ENCODE peak calls at places on chromosomes 6 and 20, in seven cellular contexts. One of them, this sample, is unnamed.
A peak's percentile ranks its signal among the peaks of the same experiment; 100 is the strongest.

GRCh38 chr20:52439385-52439784 is 247.8 kb upstream of the ZFP64 start:
- DNase-seq in mammary epithelial cell: no peak
- DNase-seq in IMR-90: no peak
- DNase-seq in neural progenitor cell: no peak
- DNase-seq in HCT116: no peak
- DNase-seq in DND-41: no peak
- DNase-seq in K562: no peak
- DNase-seq in this sample: no peak

GRCh38 chr6:137259349-137259748 is 40.2 kb upstream of the IFNGR1 start:
- DNase-seq in HCT116: no peak
- DNase-seq in K562: no peak
- DNase-seq in mammary epithelial cell: peak; percentile 58
- DNase-seq in IMR-90: peak; percentile 3
- DNase-seq in DND-41: no peak
- DNase-seq in neural progenitor cell: no peak
- DNase-seq in this sample: no peak

GRCh38 chr20:33732166-33732970 is 572 bp downstream of the ZNF341 start:
- DNase-seq in mammary epithelial cell: peak; percentile 64
- DNase-seq in IMR-90: no peak
- DNase-seq in K562: peak; percentile 92
- DNase-seq in DND-41: peak; percentile 91
- DNase-seq in neural progenitor cell: no peak
- DNase-seq in HCT116: peak; percentile 57
- DNase-seq in this sample: peak; percentile 88

GRCh38 chr20:25507385-25508082 is 77.8 kb downstream of the NINL start:
- DNase-seq in HCT116: no peak
- DNase-seq in neural progenitor cell: no peak
- DNase-seq in K562: no peak
- DNase-seq in mammary epithelial cell: no peak
- DNase-seq in DND-41: no peak
- DNase-seq in IMR-90: no peak
- DNase-seq in this sample: no peak

GRCh38 chr6:35356391-35356790 is 14.0 kb downstream of the PPARD start:
- DNase-seq in neural progenitor cell: no peak
- DNase-seq in DND-41: no peak
- DNase-seq in K562: no peak
- DNase-seq in HCT116: no peak
- DNase-seq in IMR-90: no peak
- DNase-seq in mammary epithelial cell: no peak
- DNase-seq in this sample: no peak

GRCh38 chr6:19180348-19181073 is 656.7 kb upstream of the ID4 start:
- DNase-seq in IMR-90: no peak
- DNase-seq in HCT116: no peak
- DNase-seq in DND-41: no peak
- DNase-seq in mammary epithelial cell: no peak
- DNase-seq in K562: no peak
- DNase-seq in neural progenitor cell: no peak
- DNase-seq in this sample: peak; percentile 54

GRCh38 chr6:170152111-170152926 is 138.6 kb downstream of the DLL1 start:
- DNase-seq in DND-41: no peak
- DNase-seq in mammary epithelial cell: no peak
- DNase-seq in IMR-90: no peak
- DNase-seq in neural progenitor cell: peak; percentile 59
- DNase-seq in HCT116: no peak
- DNase-seq in K562: no peak
- DNase-seq in this sample: peak; percentile 51

GRCh38 chr20:37598101-37598530 is 70.4 kb upstream of the BLCAP start:
- DNase-seq in IMR-90: no peak
- DNase-seq in K562: no peak
- DNase-seq in DND-41: no peak
- DNase-seq in HCT116: no peak
- DNase-seq in mammary epithelial cell: no peak
- DNase-seq in neural progenitor cell: peak; percentile 81
- DNase-seq in this sample: no peak

DNA sequence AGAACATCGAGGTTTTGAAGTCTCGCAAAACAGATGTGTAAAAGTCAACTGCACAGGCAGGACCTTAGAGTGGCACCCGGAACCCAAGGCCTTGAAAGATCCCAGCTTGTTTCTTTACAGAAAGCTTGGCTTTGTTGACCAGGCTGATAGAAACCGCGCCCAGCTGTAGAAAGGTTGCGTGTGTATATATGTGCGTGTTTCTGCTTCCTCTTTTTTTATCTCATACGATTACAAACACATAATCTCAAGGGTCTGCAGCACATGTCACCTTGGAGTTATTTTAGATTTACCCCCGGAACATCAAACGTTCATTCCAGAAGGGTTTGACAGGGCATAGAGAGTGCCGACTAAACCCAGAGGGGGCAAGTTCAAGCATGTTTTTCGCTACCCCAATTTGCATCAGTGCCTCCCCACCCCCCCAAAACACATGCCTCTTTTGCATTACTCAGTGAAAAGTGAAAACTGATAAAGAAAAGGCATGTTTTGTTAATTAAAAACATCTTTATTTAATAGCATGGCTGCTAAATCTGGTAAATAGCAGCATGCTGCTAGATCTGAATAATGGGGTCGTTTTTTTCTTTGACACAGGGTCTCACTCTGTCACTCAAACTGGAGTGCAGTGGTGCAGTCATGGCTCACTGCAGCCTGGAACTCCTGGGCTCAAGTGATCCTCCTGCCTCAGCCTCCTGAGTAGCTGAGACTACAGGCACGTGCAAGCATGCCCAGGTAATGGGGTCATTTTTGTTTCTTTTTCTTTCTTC is 33.2 kb upstream of the NCOA3 start:
- DNase-seq in HCT116: no peak
- DNase-seq in K562: peak; percentile 28
- DNase-seq in DND-41: no peak
- DNase-seq in IMR-90: no peak
- DNase-seq in neural progenitor cell: no peak
- DNase-seq in mammary epithelial cell: no peak
- DNase-seq in this sample: peak; percentile 38
- H3K4me1 ChIP-seq in HCT116: peaks cover 6% of the 10 kb centered on the region
- H3K4me1 ChIP-seq in K562: peaks cover 26% of the 10 kb centered on the region
- H3K4me1 ChIP-seq in DND-41: no peaks in the 10 kb centered on the region
- H3K4me1 ChIP-seq in IMR-90: peaks cover 3% of the 10 kb centered on the region
- H3K4me1 ChIP-seq in neural progenitor cell: no peaks in the 10 kb centered on the region
- H3K4me1 ChIP-seq in mammary epithelial cell: peaks cover 20% of the 10 kb centered on the region
- H3K4me1 ChIP-seq in this sample: no peaks in the 10 kb centered on the region

GRCh38 chr6:17703256-17703694 is 3.5 kb downstream of the NUP153 start:
- DNase-seq in mammary epithelial cell: peak; percentile 80
- DNase-seq in K562: peak; percentile 84
- DNase-seq in IMR-90: peak; percentile 82
- DNase-seq in neural progenitor cell: no peak
- DNase-seq in DND-41: no peak
- DNase-seq in HCT116: no peak
- DNase-seq in this sample: no peak
- H3K9ac ChIP-seq in mammary epithelial cell: no peak overlapping the region
- H3K9ac ChIP-seq in K562: peak overlapping the region; percentile 99
- H3K9ac ChIP-seq in IMR-90: no peak overlapping the region
- H3K9ac ChIP-seq in neural progenitor cell: no peak overlapping the region
- H3K9ac ChIP-seq in DND-41: peak overlapping the region; percentile 100
- H3K9ac ChIP-seq in HCT116: no peak overlapping the region
- H3K9ac ChIP-seq in this sample: no peak overlapping the region

GRCh38 chr6:95551678-95552324 is 25.5 kb upstream of the MANEA start:
- DNase-seq in mammary epithelial cell: no peak
- DNase-seq in IMR-90: no peak
- DNase-seq in neural progenitor cell: no peak
- DNase-seq in HCT116: no peak
- DNase-seq in K562: no peak
- DNase-seq in DND-41: no peak
- DNase-seq in this sample: no peak

GRCh38 chr6:95547043-95547442 is 30.3 kb upstream of the MANEA start:
- DNase-seq in mammary epithelial cell: no peak
- DNase-seq in DND-41: no peak
- DNase-seq in HCT116: no peak
- DNase-seq in neural progenitor cell: no peak
- DNase-seq in IMR-90: no peak
- DNase-seq in K562: no peak
- DNase-seq in this sample: no peak

GRCh38 chr6:95545691-95546090 is 31.6 kb upstream of the MANEA start:
- DNase-seq in HCT116: no peak
- DNase-seq in IMR-90: no peak
- DNase-seq in neural progenitor cell: no peak
- DNase-seq in mammary epithelial cell: no peak
- DNase-seq in K562: no peak
- DNase-seq in DND-41: no peak
- DNase-seq in this sample: no peak

GRCh38 chr6:95545226-95545625 is 32.1 kb upstream of the MANEA start:
- DNase-seq in mammary epithelial cell: no peak
- DNase-seq in neural progenitor cell: no peak
- DNase-seq in HCT116: no peak
- DNase-seq in DND-41: no peak
- DNase-seq in IMR-90: no peak
- DNase-seq in K562: no peak
- DNase-seq in this sample: no peak

GRCh38 chr6:95548188-95548837 is 29.0 kb upstream of the MANEA start:
- DNase-seq in HCT116: no peak
- DNase-seq in K562: peak; percentile 6
- DNase-seq in mammary epithelial cell: no peak
- DNase-seq in DND-41: no peak
- DNase-seq in IMR-90: no peak
- DNase-seq in neural progenitor cell: no peak
- DNase-seq in this sample: no peak
- H3K4me1 ChIP-seq in HCT116: no peaks in the 10 kb centered on the region
- H3K4me1 ChIP-seq in K562: no peaks in the 10 kb centered on the region
- H3K4me1 ChIP-seq in mammary epithelial cell: no peaks in the 10 kb centered on the region
- H3K4me1 ChIP-seq in DND-41: no peaks in the 10 kb centered on the region
- H3K4me1 ChIP-seq in IMR-90: no peaks in the 10 kb centered on the region
- H3K4me1 ChIP-seq in neural progenitor cell: no peaks in the 10 kb centered on the region
- H3K4me1 ChIP-seq in this sample: no peaks in the 10 kb centered on the region

GRCh38 chr6:3751730-3752537 is 421 bp upstream of the PXDC1 start:
- DNase-seq in HCT116: peak; percentile 24
- DNase-seq in K562: peak; percentile 53
- DNase-seq in neural progenitor cell: peak; percentile 91
- DNase-seq in DND-41: no peak
- DNase-seq in mammary epithelial cell: peak; percentile 78
- DNase-seq in IMR-90: peak; percentile 93
- DNase-seq in this sample: peak; percentile 78
- H3K9ac ChIP-seq in HCT116: peak overlapping the region; percentile 68
- H3K9ac ChIP-seq in K562: no peak overlapping the region
- H3K9ac ChIP-seq in neural progenitor cell: no peak overlapping the region
- H3K9ac ChIP-seq in DND-41: no peak overlapping the region
- H3K9ac ChIP-seq in mammary epithelial cell: peak overlapping the region; percentile 77
- H3K9ac ChIP-seq in IMR-90: peak overlapping the region; percentile 99
- H3K9ac ChIP-seq in this sample: peak overlapping the region; percentile 49

DNA sequence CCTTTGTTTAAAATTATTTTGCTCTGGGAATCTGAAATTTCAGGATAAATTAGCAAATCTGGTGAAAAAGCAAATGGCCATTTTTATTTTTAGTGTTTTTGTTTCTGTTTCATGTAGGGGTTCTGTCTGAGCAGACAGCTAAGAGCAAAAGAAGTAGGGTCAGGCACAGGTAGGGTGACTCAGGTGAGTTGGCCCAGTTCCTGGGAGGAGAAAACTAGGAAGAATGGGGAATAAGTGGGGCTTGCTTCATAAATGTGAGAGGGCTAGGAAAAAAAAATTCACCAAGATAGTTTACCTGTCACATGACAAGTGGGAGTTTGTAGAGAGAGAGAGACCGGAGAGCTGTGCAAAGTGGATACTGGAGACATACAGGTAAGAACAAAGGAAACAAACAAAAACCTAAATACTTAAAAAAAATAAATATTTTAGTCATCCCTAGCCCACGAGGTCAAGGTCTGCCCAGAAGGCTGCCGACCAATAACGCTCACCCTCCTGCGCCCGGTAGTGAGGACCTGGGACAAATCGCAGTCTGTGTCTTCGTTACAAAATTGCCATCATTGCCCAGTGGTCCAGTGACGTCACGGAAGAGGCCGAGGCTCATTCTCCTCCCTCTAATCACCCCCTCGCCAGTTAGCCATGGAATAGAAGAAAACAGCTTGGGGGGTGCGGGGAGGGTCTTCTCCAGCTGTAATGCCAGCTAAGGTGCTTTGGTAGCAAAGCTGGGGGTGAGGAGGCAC is 2.3 kb downstream of the THBD start:
- DNase-seq in mammary epithelial cell: peak; percentile 26
- DNase-seq in K562: no peak
- DNase-seq in HCT116: no peak
- DNase-seq in DND-41: no peak
- DNase-seq in neural progenitor cell: no peak
- DNase-seq in IMR-90: no peak
- DNase-seq in this sample: no peak
- H3K4me1 ChIP-seq in mammary epithelial cell: peaks cover 38% of the 10 kb centered on the region
- H3K4me1 ChIP-seq in K562: peaks cover 10% of the 10 kb centered on the region
- H3K4me1 ChIP-seq in HCT116: peaks cover 31% of the 10 kb centered on the region
- H3K4me1 ChIP-seq in DND-41: no peaks in the 10 kb centered on the region
- H3K4me1 ChIP-seq in neural progenitor cell: peaks cover 17% of the 10 kb centered on the region
- H3K4me1 ChIP-seq in IMR-90: peaks cover 4% of the 10 kb centered on the region
- H3K4me1 ChIP-seq in this sample: peaks cover 6% of the 10 kb centered on the region

DNA sequence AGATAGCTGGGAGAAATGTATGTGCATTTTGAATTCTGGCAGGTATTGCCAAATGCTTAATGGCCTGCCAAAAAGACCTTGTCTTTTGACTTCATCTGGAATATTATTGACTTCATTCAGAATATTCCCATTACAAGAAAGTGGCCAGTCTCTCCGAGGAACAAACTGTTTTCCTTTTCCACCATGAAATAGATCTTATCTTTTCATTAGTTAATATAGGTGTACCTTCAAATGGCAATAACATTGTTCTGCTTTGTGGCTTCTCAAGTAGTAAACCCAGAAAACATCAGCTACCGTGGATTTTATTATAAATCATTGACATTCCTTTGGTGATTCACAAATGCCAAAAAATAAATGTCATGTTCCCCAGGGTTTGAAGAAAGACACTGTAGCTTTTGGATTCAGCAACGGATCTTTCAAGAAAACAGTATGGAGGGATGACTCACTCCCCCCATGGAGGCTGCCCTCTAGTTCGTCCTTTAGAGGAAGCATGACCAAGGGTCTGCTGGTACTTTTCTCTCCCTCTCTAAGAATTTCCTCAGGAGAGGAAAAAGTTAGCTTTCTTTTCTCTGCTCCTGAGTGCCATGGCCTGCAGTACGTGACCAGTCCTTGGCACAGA is 1.1 kb upstream of the RNF182 start:
- DNase-seq in neural progenitor cell: no peak
- DNase-seq in HCT116: no peak
- DNase-seq in K562: peak; percentile 75
- DNase-seq in DND-41: no peak
- DNase-seq in mammary epithelial cell: no peak
- DNase-seq in IMR-90: peak; percentile 65
- DNase-seq in this sample: no peak
- H3K9ac ChIP-seq in neural progenitor cell: no peak overlapping the region
- H3K9ac ChIP-seq in HCT116: peak overlapping the region; percentile 48
- H3K9ac ChIP-seq in K562: peak overlapping the region; percentile 55
- H3K9ac ChIP-seq in DND-41: no peak overlapping the region
- H3K9ac ChIP-seq in mammary epithelial cell: no peak overlapping the region
- H3K9ac ChIP-seq in IMR-90: peak overlapping the region; percentile 50
- H3K9ac ChIP-seq in this sample: no peak overlapping the region

GRCh38 chr20:44138859-44139258 is 48.1 kb downstream of the JPH2 start:
- DNase-seq in HCT116: no peak
- DNase-seq in IMR-90: no peak
- DNase-seq in mammary epithelial cell: no peak
- DNase-seq in K562: no peak
- DNase-seq in neural progenitor cell: no peak
- DNase-seq in DND-41: no peak
- DNase-seq in this sample: no peak
- H3K4me1 ChIP-seq in HCT116: peaks cover 4% of the 10 kb centered on the region
- H3K4me1 ChIP-seq in IMR-90: peaks cover 17% of the 10 kb centered on the region
- H3K4me1 ChIP-seq in mammary epithelial cell: peaks cover 4% of the 10 kb centered on the region
- H3K4me1 ChIP-seq in K562: no peaks in the 10 kb centered on the region
- H3K4me1 ChIP-seq in neural progenitor cell: peaks cover 11% of the 10 kb centered on the region
- H3K4me1 ChIP-seq in DND-41: no peaks in the 10 kb centered on the region
- H3K4me1 ChIP-seq in this sample: no peaks in the 10 kb centered on the region

This sample was measured in colonic mucosa.